ENCODE peak calls at places on chromosomes 5 and 9, in five cellular contexts. R is IMR-90, E is neuronal stem cell, S is H9, L is H1. X is an unnamed sample.

GRCh38 chr5:132209131-132209530 is 18.5 kb downstream of the P4HA2 start:
- DNase-seq in R (peak), E (no peak), S (no peak), L (no peak), X (peak)

GRCh38 chr5:37519304-37519703 is 140.2 kb downstream of the WDR70 start:
- DNase-seq in R (no peak), E (no peak), S (no peak), L (no peak), X (no peak)

GRCh38 chr5:147813696-147814095 is 17.8 kb downstream of the SPINK1 start:
- DNase-seq in R (no peak), E (no peak), S (no peak), L (no peak), X (no peak)

GRCh38 chr9:136732446-136733178 is 10.1 kb downstream of the LCN10 start:
- DNase-seq in R (no peak), E (no peak), S (no peak), L (no peak), X (no peak)

GRCh38 chr9:68750786-68751185 is 45.7 kb downstream of the PIP5K1B start:
- DNase-seq in R (no peak), E (no peak), S (no peak), L (no peak), X (peak)

GRCh38 chr5:116733995-116734716 is 159.5 kb upstream of the SEMA6A start:
- DNase-seq in R (no peak), E (no peak), S (no peak), L (peak), X (no peak)

GRCh38 chr9:70795841-70796240 is 325.6 kb downstream of the TRPM3 start:
- DNase-seq in R (no peak), E (no peak), S (no peak), L (no peak), X (no peak)

GRCh38 chr9:135811796-135812195 is 95.5 kb downstream of the CAMSAP1 start:
- DNase-seq in R (peak), E (no peak), S (no peak), L (no peak), X (no peak)

GRCh38 chr9:76629205-76629990 is 134.8 kb upstream of the PCA3 start:
- DNase-seq in R (no peak), E (no peak), S (no peak), L (no peak), X (no peak)

GRCh38 chr5:133392448-133392847 is 219.9 kb downstream of the FSTL4 start:
- DNase-seq in R (no peak), E (no peak), S (peak), L (peak), X (no peak)

GRCh38 chr9:131100445-131100844 is 4.1 kb downstream of the AIF1L start:
- DNase-seq in R (no peak), E (no peak), S (no peak), L (no peak), X (no peak)

GRCh38 chr9:114655689-114656088 is 1.9 kb downstream of the TEX53 start:
- DNase-seq in R (peak), E (no peak), S (no peak), L (no peak), X (peak)

GRCh38 chr5:34656700-34657549 is 797 bp downstream of the RAI14 start:
- DNase-seq in R (no peak), E (no peak), S (no peak), L (no peak), X (no peak)

GRCh38 chr9:33239922-33240321 is at the start of gene SPINK4:
- DNase-seq in R (peak), E (no peak), S (no peak), L (no peak), X (no peak)

GRCh38 chr5:136094913-136095641 is 37.6 kb upstream of the SMAD5 start:
- DNase-seq in R (no peak), E (no peak), S (peak), L (no peak), X (no peak)

GRCh38 chr5:165779505-165779904 is 2274.1 kb downstream of the MAT2B start:
- DNase-seq in R (no peak), E (no peak), S (no peak), L (no peak), X (no peak)

GRCh38 chr5:120769291-120769872 is 305.3 kb downstream of the PRR16 start:
- DNase-seq in R (peak), E (no peak), S (no peak), L (no peak), X (no peak)

GRCh38 chr9:35350827-35351549 is 138.9 kb upstream of the RUSC2 start:
- DNase-seq in R (peak), E (no peak), S (no peak), L (no peak), X (peak)

GRCh38 chr5:77356740-77357139 is 135.4 kb downstream of the WDR41 start:
- DNase-seq in R (peak), E (no peak), S (no peak), L (no peak), X (peak)

GRCh38 chr9:126915846-126916543 is 1.4 kb downstream of the RALGPS1 start:
- DNase-seq in R (no peak), E (no peak), S (no peak), L (no peak), X (no peak)

GRCh38 chr5:17398439-17398838 is 99.6 kb upstream of the TAF11L2 start:
- DNase-seq in R (peak), E (no peak), S (no peak), L (no peak), X (peak)

GRCh38 chr9:101977614-101978210 is 239.3 kb upstream of the GRIN3A start:
- DNase-seq in R (peak), E (no peak), S (no peak), L (no peak), X (peak)

GRCh38 chr5:68711311-68712200 is 382.3 kb upstream of the SLC30A5 start:
- DNase-seq in R (no peak), E (no peak), S (no peak), L (no peak), X (peak)

GRCh38 chr9:27179245-27179870 is 70.3 kb downstream of the TEK start:
- DNase-seq in R (peak), E (no peak), S (no peak), L (no peak), X (peak)

GRCh38 chr9:2809692-2810423 is 34.0 kb downstream of the PUM3 start:
- DNase-seq in R (peak), E (peak), S (peak), L (no peak), X (peak)

GRCh38 chr5:147690595-147690994 is 91.9 kb downstream of the JAKMIP2 start:
- DNase-seq in R (peak), E (no peak), S (peak), L (no peak), X (no peak)

GRCh38 chr5:181223729-181224389 is 778 bp downstream of the TRIM41 start:
- DNase-seq in R (peak), E (peak), S (peak), L (no peak), X (peak)

GRCh38 chr9:109241931-109242330 is 74.9 kb upstream of the FRRS1L start:
- DNase-seq in R (no peak), E (no peak), S (no peak), L (no peak), X (no peak)

GRCh38 chr9:20620658-20621552 is 1.4 kb downstream of the MLLT3 start:
- DNase-seq in R (peak), E (peak), S (peak), L (peak), X (peak)

GRCh38 chr9:7691909-7692308 is 107.7 kb downstream of the DMAC1 start:
- DNase-seq in R (no peak), E (no peak), S (no peak), L (no peak), X (no peak)

GRCh38 chr9:95425910-95426551 is 90.7 kb downstream of the PTCH1 start:
- DNase-seq in R (peak), E (no peak), S (no peak), L (peak), X (peak)

GRCh38 chr5:155085282-155085990 is 71.9 kb downstream of the KIF4B start:
- DNase-seq in R (no peak), E (no peak), S (no peak), L (no peak), X (no peak)
- H2BK5ac ChIP-seq in R (no peak), E (no peak), S (no peak), L (no peak), X (no peak)

DNA sequence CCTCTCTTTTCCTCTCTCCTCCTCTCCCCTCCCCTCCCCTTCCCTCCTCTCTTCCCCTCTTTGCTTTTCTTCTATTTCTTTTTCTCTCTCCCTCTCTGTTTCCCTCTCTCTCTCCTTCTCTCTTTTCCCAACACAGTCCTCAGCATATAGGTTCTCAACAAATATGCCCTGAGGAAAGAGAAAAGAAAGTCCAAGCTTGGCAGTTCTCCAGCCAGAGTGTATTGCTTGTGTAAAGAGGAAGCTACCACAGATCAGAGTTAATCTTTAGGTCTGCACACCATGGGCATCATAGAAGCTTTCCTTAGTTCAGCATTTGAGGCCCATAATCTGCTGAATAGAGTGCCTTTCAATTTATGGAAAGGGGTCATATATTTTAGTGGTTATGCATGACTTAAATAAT is 382.8 kb upstream of the WWC1 start:
- DNase-seq in R (no peak), E (no peak), S (no peak), L (no peak), X (peak)
- H3K9ac ChIP-seq in R (no peak), E (no peak), S (no peak), L (no peak), X (no peak)

GRCh38 chr5:179274321-179275315 is 70.6 kb downstream of the ADAMTS2 start:
- DNase-seq in R (no peak), E (no peak), S (no peak), L (no peak), X (no peak)
- H2BK5ac ChIP-seq in R (peak), E (peak), S (no peak), L (no peak), X (no peak)

GRCh38 chr5:72106922-72107873 is at the start of gene MAP1B:
- DNase-seq in R (peak), E (peak), S (peak), L (peak), X (peak)

GRCh38 chr5:72109625-72110024 is 2.4 kb downstream of the MAP1B start:
- DNase-seq in R (no peak), E (no peak), S (no peak), L (no peak), X (peak)

GRCh38 chr5:72109051-72109411 is 1.8 kb downstream of the MAP1B start:
- DNase-seq in R (no peak), E (no peak), S (no peak), L (no peak), X (no peak)

GRCh38 chr5:72107874-72108199 is 562 bp downstream of the MAP1B start:
- DNase-seq in R (no peak), E (peak), S (no peak), L (peak), X (peak)

DNA sequence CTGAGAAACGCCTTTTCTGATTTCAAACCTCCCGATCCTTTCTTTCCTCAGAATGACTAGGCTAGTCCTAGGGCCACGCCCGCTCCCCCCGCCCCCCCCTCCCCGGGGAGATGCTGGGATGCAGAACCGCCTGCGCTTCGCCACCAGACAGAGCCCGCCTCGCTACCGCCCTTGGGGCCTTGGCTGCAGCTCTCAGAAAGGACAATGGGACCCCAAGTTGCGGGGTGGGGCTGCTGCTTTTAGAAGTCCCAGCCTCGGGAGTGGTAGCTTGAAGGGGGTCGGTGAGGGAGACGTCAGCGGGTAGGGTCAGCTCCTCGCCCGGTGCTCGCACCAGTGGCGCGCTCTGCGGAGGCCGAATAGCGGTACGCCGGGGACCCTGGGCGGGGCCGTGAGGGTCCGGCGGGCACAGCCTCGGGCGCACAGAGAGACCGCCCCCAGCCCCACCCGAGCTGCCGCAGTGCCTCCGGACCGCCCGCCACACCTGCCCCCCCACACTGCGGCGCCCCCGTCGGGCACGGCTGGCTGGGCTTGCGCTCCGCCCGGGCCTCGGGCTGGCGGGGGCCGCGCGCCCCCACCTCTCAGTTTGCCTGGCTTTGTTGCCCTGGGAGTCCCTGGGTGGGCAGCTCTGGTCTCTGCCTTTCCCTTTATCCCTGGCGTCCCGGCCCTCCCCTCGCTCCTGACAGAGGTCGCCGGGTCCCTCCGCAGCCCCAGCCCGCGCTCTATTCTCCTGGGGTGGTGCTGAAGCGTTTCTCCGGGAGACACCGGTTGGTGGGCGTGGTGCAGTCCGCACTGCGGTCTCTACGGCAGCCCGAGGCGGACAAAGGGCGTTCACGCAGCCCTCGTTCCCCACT is 1.1 kb downstream of the MAP1B start:
- DNase-seq in R (peak), E (peak), S (peak), L (peak), X (peak)
- H3K9ac ChIP-seq in R (peak), E (peak), S (peak), L (peak), X (peak)

GRCh38 chr9:89602978-89603628 is 1.7 kb upstream of the GADD45G start:
- DNase-seq in R (peak), E (peak), S (peak), L (peak), X (peak)
- H2BK5ac ChIP-seq in R (no peak), E (no peak), S (no peak), L (peak), X (no peak)

GRCh38 chr9:219670-220365 is 5.2 kb downstream of the DOCK8 start:
- DNase-seq in R (no peak), E (no peak), S (no peak), L (no peak), X (no peak)
- H3K9ac ChIP-seq in R (no peak), E (no peak), S (no peak), L (no peak), X (no peak)

DNA sequence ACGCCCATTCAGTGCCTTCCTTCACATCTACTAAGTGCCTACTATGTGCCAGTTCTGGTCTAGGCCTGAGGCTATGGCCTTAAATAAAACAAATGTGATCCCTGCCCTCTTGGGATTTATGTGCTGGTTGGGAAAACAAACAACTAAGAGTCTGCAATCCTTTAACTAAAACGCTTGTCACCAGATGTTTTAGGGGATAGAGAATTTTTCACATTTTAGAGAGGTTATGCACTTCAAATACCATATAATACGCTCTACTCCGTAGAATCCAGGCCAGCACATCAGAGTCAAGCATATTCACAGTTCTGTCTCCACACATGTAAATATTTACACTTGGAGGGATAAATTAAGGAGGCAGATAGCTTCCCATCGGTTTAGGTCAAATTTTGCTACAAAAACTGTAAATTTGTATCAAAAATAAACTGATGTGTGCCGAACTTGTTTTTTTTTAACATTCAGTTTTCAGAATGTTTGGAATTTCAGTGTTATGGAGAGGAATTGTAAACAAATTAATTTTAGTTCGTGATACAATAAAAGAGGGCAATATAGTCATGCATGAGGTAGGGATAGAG is 22.0 kb upstream of the ADRA1B start:
- DNase-seq in R (peak), E (no peak), S (no peak), L (no peak), X (peak)
- H2BK5ac ChIP-seq in R (no peak), E (no peak), S (no peak), L (no peak), X (no peak)

GRCh38 chr5:854966-855743 is 4.4 kb upstream of the ZDHHC11 start:
- DNase-seq in R (no peak), E (no peak), S (no peak), L (no peak), X (no peak)

GRCh38 chr5:852018-852417 is 1.2 kb upstream of the ZDHHC11 start:
- DNase-seq in R (no peak), E (no peak), S (no peak), L (no peak), X (no peak)

GRCh38 chr5:855771-856530 is 5.2 kb upstream of the ZDHHC11 start:
- DNase-seq in R (no peak), E (no peak), S (no peak), L (no peak), X (peak)

GRCh38 chr5:852431-853401 is 1.9 kb upstream of the ZDHHC11 start:
- DNase-seq in R (no peak), E (no peak), S (no peak), L (no peak), X (no peak)

GRCh38 chr5:854217-854616 is 3.4 kb upstream of the ZDHHC11 start:
- DNase-seq in R (no peak), E (no peak), S (no peak), L (no peak), X (no peak)
- H3K9ac ChIP-seq in R (no peak), E (no peak), S (no peak), L (no peak), X (no peak)

GRCh38 chr5:156914371-156914737 is 48.7 kb downstream of the TIMD4 start:
- DNase-seq in R (no peak), E (no peak), S (no peak), L (peak), X (no peak)

GRCh38 chr5:156912869-156913268 is 50.2 kb downstream of the TIMD4 start:
- DNase-seq in R (no peak), E (no peak), S (no peak), L (no peak), X (no peak)

GRCh38 chr5:156918311-156918845 is 44.6 kb downstream of the TIMD4 start:
- DNase-seq in R (no peak), E (no peak), S (no peak), L (no peak), X (no peak)

GRCh38 chr5:156913355-156913718 is 49.7 kb downstream of the TIMD4 start:
- DNase-seq in R (no peak), E (no peak), S (peak), L (no peak), X (no peak)

DNA sequence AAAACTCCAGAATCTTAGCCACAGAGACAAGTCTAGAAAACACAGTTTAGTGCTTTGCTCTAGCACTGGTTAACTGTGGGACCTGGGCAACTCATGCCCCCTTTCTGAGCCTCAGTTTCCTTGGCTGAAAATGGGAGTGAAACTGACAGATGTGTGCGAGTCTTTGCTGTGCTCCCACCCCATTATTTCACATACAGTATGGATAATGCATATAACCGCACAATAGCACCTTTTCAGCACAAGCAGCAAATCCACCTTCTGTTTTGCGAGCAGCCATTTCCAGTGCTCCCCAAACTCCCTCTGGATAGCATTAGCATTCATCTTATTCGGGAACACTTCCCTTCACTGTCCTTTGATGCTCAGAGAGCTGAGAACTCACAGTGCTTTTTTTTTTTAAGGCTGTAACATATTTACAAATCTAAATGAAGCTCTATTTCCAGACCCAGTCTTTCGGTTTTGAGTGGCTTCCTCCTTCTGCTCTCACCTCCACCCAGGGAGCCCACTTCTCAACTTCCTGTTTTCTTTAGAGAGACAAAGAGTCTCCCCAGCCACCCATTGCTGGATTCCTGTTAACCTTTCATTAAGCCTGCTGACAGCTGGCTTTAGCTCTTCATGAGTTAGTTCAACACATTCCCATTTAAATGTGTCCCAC is 49.2 kb downstream of the TIMD4 start:
- DNase-seq in R (no peak), E (no peak), S (peak), L (peak), X (no peak)
- H2BK5ac ChIP-seq in R (no peak), E (no peak), S (peak), L (peak), X (no peak)